ENCODE peak calls at places on chromosomes 4 and X, in ten cellular contexts. Y is pons; K is stimulated activated CD4-positive, alpha-beta T cell treated with anti-CD3 and anti-CD28 coated beads, TNF-alpha, amount 100 ng/mL, for 4 hours; G is A172; N is NCI-H2081; V is ureter; S is body of pancreas; U is T-helper 17 cell; Z is NCI-H2107; D is DMS153. W is an unnamed sample.
A peak's percentile ranks its signal among the peaks of the same experiment; 100 is the strongest.

GRCh38 chrX:4710618-4711433 is 997.4 kb upstream of the PRKX start:
- DNase-seq in Y (peak; percentile 8), K (no peak), G (peak; percentile 42), N (no peak), V (peak; percentile 67), S (peak; percentile 67), U (no peak), Z (no peak), D (peak; percentile 74), W (no peak)

GRCh38 chr4:81538712-81539432 is 67.2 kb upstream of the RASGEF1B start:
- DNase-seq in Y (no peak), K (no peak), G (no peak), N (no peak), V (no peak), S (no peak), U (no peak), Z (no peak), D (peak; percentile 54), W (no peak)

GRCh38 chrX:134173541-134174272 is 63.3 kb upstream of the CCDC160 start:
- DNase-seq in Y (no peak), K (no peak), G (no peak), N (no peak), V (no peak), S (no peak), U (no peak), Z (no peak), D (no peak), W (no peak)

GRCh38 chr4:100164808-100165760 is 25.2 kb downstream of the DDIT4L start:
- DNase-seq in Y (no peak), K (no peak), G (no peak), N (no peak), V (no peak), S (no peak), U (no peak), Z (no peak), D (no peak), W (no peak)

GRCh38 chrX:41664307-41665299 is 24.2 kb upstream of the GPR34 start:
- DNase-seq in Y (no peak), K (no peak), G (no peak), N (no peak), V (no peak), S (no peak), U (no peak), Z (no peak), D (no peak), W (no peak)

GRCh38 chr4:4585012-4585670 is 43.3 kb upstream of the STX18 start:
- DNase-seq in Y (no peak), K (no peak), G (no peak), N (no peak), V (no peak), S (no peak), U (no peak), Z (no peak), D (no peak), W (no peak)

GRCh38 chrX:103344606-103345005 is 11.7 kb upstream of the TCEAL9 start:
- DNase-seq in Y (no peak), K (no peak), G (no peak), N (no peak), V (no peak), S (no peak), U (no peak), Z (no peak), D (no peak), W (no peak)

GRCh38 chr4:158805628-158806471 is 37.0 kb downstream of the FNIP2 start:
- DNase-seq in Y (peak; percentile 61), K (no peak), G (peak; percentile 40), N (no peak), V (peak; percentile 70), S (peak; percentile 32), U (no peak), Z (no peak), D (peak; percentile 44), W (no peak)

GRCh38 chrX:150508461-150509367 is 59.7 kb upstream of the MTM1 start:
- DNase-seq in Y (peak; percentile 49), K (no peak), G (no peak), N (no peak), V (peak; percentile 71), S (peak; percentile 88), U (no peak), Z (no peak), D (no peak), W (no peak)

GRCh38 chr4:183443609-183444148 is 757 bp upstream of the CDKN2AIP start:
- DNase-seq in Y (peak; percentile 50), K (no peak), G (peak; percentile 41), N (peak; percentile 38), V (peak; percentile 63), S (no peak), U (no peak), Z (no peak), D (peak; percentile 63), W (peak; percentile 59)

GRCh38 chr4:177351611-177352010 is 41.9 kb downstream of the NEIL3 start:
- DNase-seq in Y (peak; percentile 48), K (no peak), G (no peak), N (no peak), V (no peak), S (no peak), U (no peak), Z (no peak), D (no peak), W (no peak)

GRCh38 chr4:168409089-168409801 is 71.0 kb downstream of the DDX60L start:
- DNase-seq in Y (no peak), K (no peak), G (peak; percentile 41), N (no peak), V (no peak), S (no peak), U (no peak), Z (no peak), D (no peak), W (no peak)

GRCh38 chr4:2237267-2237666 is 4.7 kb downstream of the HAUS3 start:
- DNase-seq in Y (no peak), K (no peak), G (no peak), N (no peak), V (no peak), S (no peak), U (no peak), Z (no peak), D (no peak), W (no peak)

GRCh38 chr4:82458729-82459128 is 28.3 kb downstream of the ENOPH1 start:
- DNase-seq in Y (no peak), K (no peak), G (no peak), N (no peak), V (no peak), S (no peak), U (no peak), Z (no peak), D (no peak), W (no peak)

GRCh38 chr4:67885727-67886126 is 1.9 kb upstream of the TMPRSS11D start:
- DNase-seq in Y (no peak), K (no peak), G (peak; percentile 58), N (no peak), V (no peak), S (no peak), U (no peak), Z (no peak), D (no peak), W (no peak)